ENCODE peak calls at places on chromosomes 5 and 9, in four cellular contexts. One of them, this sample, is unnamed.

GRCh38 chr5:16464664-16465543 is 696 bp downstream of the ZNF622 start:
- DNase-seq in stimulated activated CD4-positive, alpha-beta T cell treated with anti-CD3 and anti-CD28 coated beads, Interleukin-2, amount 100 ng/mL, for 48 hours: no peak
- DNase-seq in fibroblast of gingiva: no peak
- DNase-seq in gastrocnemius medialis: no peak
- DNase-seq in this sample: peak

GRCh38 chr5:54867310-54867944 is 118.0 kb downstream of the ESM1 start:
- DNase-seq in stimulated activated CD4-positive, alpha-beta T cell treated with anti-CD3 and anti-CD28 coated beads, Interleukin-2, amount 100 ng/mL, for 48 hours: no peak
- DNase-seq in gastrocnemius medialis: no peak
- DNase-seq in fibroblast of gingiva: peak
- DNase-seq in this sample: peak

GRCh38 chr9:79944991-79945390 is 373.2 kb downstream of the TLE4 start:
- DNase-seq in fibroblast of gingiva: no peak
- DNase-seq in stimulated activated CD4-positive, alpha-beta T cell treated with anti-CD3 and anti-CD28 coated beads, Interleukin-2, amount 100 ng/mL, for 48 hours: no peak
- DNase-seq in gastrocnemius medialis: no peak
- DNase-seq in this sample: no peak

GRCh38 chr9:36598281-36598680 is 25.6 kb downstream of the MELK start:
- DNase-seq in stimulated activated CD4-positive, alpha-beta T cell treated with anti-CD3 and anti-CD28 coated beads, Interleukin-2, amount 100 ng/mL, for 48 hours: no peak
- DNase-seq in gastrocnemius medialis: no peak
- DNase-seq in fibroblast of gingiva: peak
- DNase-seq in this sample: peak

GRCh38 chr5:17443333-17444125 is 54.5 kb upstream of the TAF11L2 start:
- DNase-seq in stimulated activated CD4-positive, alpha-beta T cell treated with anti-CD3 and anti-CD28 coated beads, Interleukin-2, amount 100 ng/mL, for 48 hours: no peak
- DNase-seq in gastrocnemius medialis: no peak
- DNase-seq in fibroblast of gingiva: no peak
- DNase-seq in this sample: no peak

GRCh38 chr9:97059661-97060060 is 20.7 kb upstream of the CTSV start:
- DNase-seq in gastrocnemius medialis: no peak
- DNase-seq in stimulated activated CD4-positive, alpha-beta T cell treated with anti-CD3 and anti-CD28 coated beads, Interleukin-2, amount 100 ng/mL, for 48 hours: no peak
- DNase-seq in fibroblast of gingiva: no peak
- DNase-seq in this sample: no peak

GRCh38 chr9:137107982-137108381 is 6.6 kb downstream of the DPP7 start:
- DNase-seq in fibroblast of gingiva: no peak
- DNase-seq in stimulated activated CD4-positive, alpha-beta T cell treated with anti-CD3 and anti-CD28 coated beads, Interleukin-2, amount 100 ng/mL, for 48 hours: no peak
- DNase-seq in gastrocnemius medialis: no peak
- DNase-seq in this sample: no peak

GRCh38 chr5:135027318-135027698 is 6.7 kb downstream of the PITX1 start:
- DNase-seq in stimulated activated CD4-positive, alpha-beta T cell treated with anti-CD3 and anti-CD28 coated beads, Interleukin-2, amount 100 ng/mL, for 48 hours: no peak
- DNase-seq in fibroblast of gingiva: no peak
- DNase-seq in gastrocnemius medialis: no peak
- DNase-seq in this sample: peak

GRCh38 chr5:21919417-21920022 is 933.6 kb downstream of the CDH12 start:
- DNase-seq in fibroblast of gingiva: peak
- DNase-seq in stimulated activated CD4-positive, alpha-beta T cell treated with anti-CD3 and anti-CD28 coated beads, Interleukin-2, amount 100 ng/mL, for 48 hours: no peak
- DNase-seq in gastrocnemius medialis: no peak
- DNase-seq in this sample: peak

GRCh38 chr5:151204051-151204450 is 19.8 kb downstream of the CCDC69 start:
- DNase-seq in gastrocnemius medialis: no peak
- DNase-seq in fibroblast of gingiva: no peak
- DNase-seq in stimulated activated CD4-positive, alpha-beta T cell treated with anti-CD3 and anti-CD28 coated beads, Interleukin-2, amount 100 ng/mL, for 48 hours: no peak
- DNase-seq in this sample: no peak

GRCh38 chr5:180618830-180619562 is 27.7 kb upstream of the SCGB3A1 start:
- DNase-seq in fibroblast of gingiva: peak
- DNase-seq in gastrocnemius medialis: no peak
- DNase-seq in stimulated activated CD4-positive, alpha-beta T cell treated with anti-CD3 and anti-CD28 coated beads, Interleukin-2, amount 100 ng/mL, for 48 hours: peak
- DNase-seq in this sample: peak

GRCh38 chr9:86955003-86955402 is 7.7 kb upstream of the GAS1 start:
- DNase-seq in fibroblast of gingiva: no peak
- DNase-seq in stimulated activated CD4-positive, alpha-beta T cell treated with anti-CD3 and anti-CD28 coated beads, Interleukin-2, amount 100 ng/mL, for 48 hours: no peak
- DNase-seq in gastrocnemius medialis: no peak
- DNase-seq in this sample: no peak